ENCODE peak calls at places on chromosomes 6 and 20, in ten cellular contexts. One of them, this sample, is unnamed.

GRCh38 chr6:44701637-44702101 is 314.2 kb downstream of the CDC5L start:
- DNase-seq in prostate gland: no peak
- DNase-seq in stimulated activated CD8-positive, alpha-beta memory T cell treated with anti-CD3 and anti-CD28 coated beads, Interleukin-15, amount 100 ng/mL, for 1 hour: no peak
- DNase-seq in lower leg skin: no peak
- DNase-seq in G401: no peak
- DNase-seq in ovary: no peak
- DNase-seq in AG08396: no peak
- DNase-seq in nucleus accumbens: no peak
- DNase-seq in type B pancreatic cell: no peak
- DNase-seq in naive thymus-derived CD8-positive, alpha-beta T cell: no peak
- DNase-seq in this sample: no peak

GRCh38 chr6:2857580-2858337 is 16.1 kb upstream of the SERPINB1 start:
- DNase-seq in prostate gland: no peak
- DNase-seq in naive thymus-derived CD8-positive, alpha-beta T cell: peak; percentile 50
- DNase-seq in type B pancreatic cell: no peak
- DNase-seq in stimulated activated CD8-positive, alpha-beta memory T cell treated with anti-CD3 and anti-CD28 coated beads, Interleukin-15, amount 100 ng/mL, for 1 hour: peak; percentile 41
- DNase-seq in ovary: peak; percentile 85
- DNase-seq in lower leg skin: no peak
- DNase-seq in G401: no peak
- DNase-seq in nucleus accumbens: peak; percentile 6
- DNase-seq in AG08396: no peak
- DNase-seq in this sample: peak; percentile 42

GRCh38 chr20:11646359-11646758 is 271.3 kb upstream of the BTBD3 start:
- DNase-seq in stimulated activated CD8-positive, alpha-beta memory T cell treated with anti-CD3 and anti-CD28 coated beads, Interleukin-15, amount 100 ng/mL, for 1 hour: no peak
- DNase-seq in AG08396: no peak
- DNase-seq in G401: no peak
- DNase-seq in prostate gland: no peak
- DNase-seq in naive thymus-derived CD8-positive, alpha-beta T cell: no peak
- DNase-seq in nucleus accumbens: no peak
- DNase-seq in lower leg skin: no peak
- DNase-seq in type B pancreatic cell: no peak
- DNase-seq in ovary: no peak
- DNase-seq in this sample: no peak

GRCh38 chr6:2028457-2029038 is 216.9 kb downstream of the GMDS start:
- DNase-seq in G401: no peak
- DNase-seq in lower leg skin: no peak
- DNase-seq in nucleus accumbens: no peak
- DNase-seq in naive thymus-derived CD8-positive, alpha-beta T cell: no peak
- DNase-seq in ovary: no peak
- DNase-seq in stimulated activated CD8-positive, alpha-beta memory T cell treated with anti-CD3 and anti-CD28 coated beads, Interleukin-15, amount 100 ng/mL, for 1 hour: no peak
- DNase-seq in type B pancreatic cell: no peak
- DNase-seq in prostate gland: no peak
- DNase-seq in AG08396: no peak
- DNase-seq in this sample: peak; percentile 55

GRCh38 chr6:6614096-6614964 is 25.8 kb downstream of the LY86 start:
- DNase-seq in G401: no peak
- DNase-seq in prostate gland: no peak
- DNase-seq in AG08396: no peak
- DNase-seq in naive thymus-derived CD8-positive, alpha-beta T cell: peak; percentile 61
- DNase-seq in nucleus accumbens: no peak
- DNase-seq in stimulated activated CD8-positive, alpha-beta memory T cell treated with anti-CD3 and anti-CD28 coated beads, Interleukin-15, amount 100 ng/mL, for 1 hour: no peak
- DNase-seq in type B pancreatic cell: no peak
- DNase-seq in lower leg skin: no peak
- DNase-seq in ovary: peak; percentile 50
- DNase-seq in this sample: no peak

GRCh38 chr20:34574861-34575260 is 16.3 kb downstream of the MAP1LC3A start:
- DNase-seq in prostate gland: no peak
- DNase-seq in stimulated activated CD8-positive, alpha-beta memory T cell treated with anti-CD3 and anti-CD28 coated beads, Interleukin-15, amount 100 ng/mL, for 1 hour: no peak
- DNase-seq in lower leg skin: no peak
- DNase-seq in nucleus accumbens: no peak
- DNase-seq in ovary: peak; percentile 1
- DNase-seq in type B pancreatic cell: peak; percentile 32
- DNase-seq in naive thymus-derived CD8-positive, alpha-beta T cell: no peak
- DNase-seq in G401: no peak
- DNase-seq in AG08396: no peak
- DNase-seq in this sample: no peak

GRCh38 chr6:32131439-32131948 is 1.4 kb upstream of the FKBPL start:
- DNase-seq in stimulated activated CD8-positive, alpha-beta memory T cell treated with anti-CD3 and anti-CD28 coated beads, Interleukin-15, amount 100 ng/mL, for 1 hour: no peak
- DNase-seq in AG08396: no peak
- DNase-seq in type B pancreatic cell: no peak
- DNase-seq in nucleus accumbens: no peak
- DNase-seq in naive thymus-derived CD8-positive, alpha-beta T cell: no peak
- DNase-seq in ovary: no peak
- DNase-seq in G401: no peak
- DNase-seq in prostate gland: no peak
- DNase-seq in lower leg skin: no peak
- DNase-seq in this sample: no peak

GRCh38 chr20:36462440-36463211 is 78.7 kb upstream of the MYL9 start:
- DNase-seq in nucleus accumbens: peak; percentile 22
- DNase-seq in ovary: peak; percentile 75
- DNase-seq in lower leg skin: peak; percentile 52
- DNase-seq in naive thymus-derived CD8-positive, alpha-beta T cell: no peak
- DNase-seq in prostate gland: peak; percentile 22
- DNase-seq in type B pancreatic cell: no peak
- DNase-seq in stimulated activated CD8-positive, alpha-beta memory T cell treated with anti-CD3 and anti-CD28 coated beads, Interleukin-15, amount 100 ng/mL, for 1 hour: no peak
- DNase-seq in AG08396: peak; percentile 46
- DNase-seq in G401: peak; percentile 56
- DNase-seq in this sample: no peak

GRCh38 chr20:1841554-1842140 is 53.6 kb upstream of the SIRPA start:
- DNase-seq in ovary: no peak
- DNase-seq in G401: peak; percentile 53
- DNase-seq in prostate gland: peak; percentile 37
- DNase-seq in type B pancreatic cell: no peak
- DNase-seq in AG08396: peak; percentile 33
- DNase-seq in stimulated activated CD8-positive, alpha-beta memory T cell treated with anti-CD3 and anti-CD28 coated beads, Interleukin-15, amount 100 ng/mL, for 1 hour: no peak
- DNase-seq in lower leg skin: peak; percentile 45
- DNase-seq in nucleus accumbens: peak; percentile 48
- DNase-seq in naive thymus-derived CD8-positive, alpha-beta T cell: no peak
- DNase-seq in this sample: no peak

GRCh38 chr20:19692685-19693119 is 65.4 kb upstream of the RIN2 start:
- DNase-seq in stimulated activated CD8-positive, alpha-beta memory T cell treated with anti-CD3 and anti-CD28 coated beads, Interleukin-15, amount 100 ng/mL, for 1 hour: peak; percentile 4
- DNase-seq in nucleus accumbens: peak; percentile 46
- DNase-seq in lower leg skin: peak; percentile 49
- DNase-seq in prostate gland: peak; percentile 39
- DNase-seq in AG08396: peak; percentile 60
- DNase-seq in type B pancreatic cell: peak; percentile 74
- DNase-seq in G401: peak; percentile 33
- DNase-seq in naive thymus-derived CD8-positive, alpha-beta T cell: peak; percentile 17
- DNase-seq in ovary: peak; percentile 76
- DNase-seq in this sample: no peak

GRCh38 chr20:21559305-21559704 is 45.4 kb upstream of the NKX2-2 start:
- DNase-seq in prostate gland: no peak
- DNase-seq in ovary: no peak
- DNase-seq in AG08396: no peak
- DNase-seq in type B pancreatic cell: no peak
- DNase-seq in stimulated activated CD8-positive, alpha-beta memory T cell treated with anti-CD3 and anti-CD28 coated beads, Interleukin-15, amount 100 ng/mL, for 1 hour: no peak
- DNase-seq in nucleus accumbens: no peak
- DNase-seq in G401: no peak
- DNase-seq in lower leg skin: no peak
- DNase-seq in naive thymus-derived CD8-positive, alpha-beta T cell: no peak
- DNase-seq in this sample: no peak

GRCh38 chr20:63549679-63550282 is 2.2 kb upstream of the SRMS start:
- DNase-seq in type B pancreatic cell: no peak
- DNase-seq in ovary: no peak
- DNase-seq in stimulated activated CD8-positive, alpha-beta memory T cell treated with anti-CD3 and anti-CD28 coated beads, Interleukin-15, amount 100 ng/mL, for 1 hour: no peak
- DNase-seq in AG08396: no peak
- DNase-seq in G401: no peak
- DNase-seq in nucleus accumbens: no peak
- DNase-seq in lower leg skin: no peak
- DNase-seq in prostate gland: no peak
- DNase-seq in naive thymus-derived CD8-positive, alpha-beta T cell: no peak
- DNase-seq in this sample: no peak

GRCh38 chr20:35954907-35955251 is 577 bp upstream of the SCAND1 start:
- DNase-seq in G401: no peak
- DNase-seq in AG08396: peak; percentile 55
- DNase-seq in nucleus accumbens: no peak
- DNase-seq in type B pancreatic cell: no peak
- DNase-seq in prostate gland: no peak
- DNase-seq in naive thymus-derived CD8-positive, alpha-beta T cell: no peak
- DNase-seq in ovary: no peak
- DNase-seq in lower leg skin: no peak
- DNase-seq in stimulated activated CD8-positive, alpha-beta memory T cell treated with anti-CD3 and anti-CD28 coated beads, Interleukin-15, amount 100 ng/mL, for 1 hour: no peak
- DNase-seq in this sample: no peak

GRCh38 chr20:16608265-16608636 is 35.0 kb upstream of the KIF16B start:
- DNase-seq in type B pancreatic cell: no peak
- DNase-seq in ovary: no peak
- DNase-seq in lower leg skin: no peak
- DNase-seq in nucleus accumbens: no peak
- DNase-seq in AG08396: no peak
- DNase-seq in naive thymus-derived CD8-positive, alpha-beta T cell: no peak
- DNase-seq in G401: no peak
- DNase-seq in prostate gland: no peak
- DNase-seq in stimulated activated CD8-positive, alpha-beta memory T cell treated with anti-CD3 and anti-CD28 coated beads, Interleukin-15, amount 100 ng/mL, for 1 hour: no peak
- DNase-seq in this sample: no peak